ENCODE peak calls at places on chromosomes 4 and X, in seven cellular contexts. Y is GM20000; F is stimulated activated effector memory CD8-positive, alpha-beta T cell treated with anti-CD3 and anti-CD28 coated beads, Interleukin-12 subunit alpha, Interleukin-12 subunit beta, amount 100 ng/mL, for 72 hours; O is adipocyte; M is H54; X is NCI-H2171 treated with DMSO at 0.1 percent for 48 hours; A is RCC 7860. S is an unnamed sample.

GRCh38 chr4:26992657-26993361 is 132.2 kb downstream of the STIM2 start:
- DNase-seq in Y (peak), F (no peak), O (peak), M (no peak), X (no peak), A (no peak), S (no peak)

GRCh38 chr4:5045099-5045498 is 6.2 kb upstream of the STK32B start:
- DNase-seq in Y (no peak), F (no peak), O (peak), M (no peak), X (no peak), A (no peak), S (peak)

GRCh38 chr4:107658400-107659326 is 61.4 kb downstream of the PAPSS1 start:
- DNase-seq in Y (no peak), F (no peak), O (no peak), M (no peak), X (no peak), A (no peak), S (peak)

GRCh38 chr4:7956306-7957112 is 16.8 kb upstream of the AFAP1 start:
- DNase-seq in Y (no peak), F (no peak), O (peak), M (peak), X (no peak), A (peak), S (no peak)

GRCh38 chrX:74461384-74461783 is 40.1 kb downstream of the SLC16A2 start:
- DNase-seq in Y (no peak), F (no peak), O (no peak), M (no peak), X (no peak), A (no peak), S (no peak)

GRCh38 chr4:101651778-101652177 is 138.8 kb upstream of the BANK1 start:
- DNase-seq in Y (no peak), F (no peak), O (peak), M (no peak), X (peak), A (no peak), S (no peak)

GRCh38 chr4:150342945-150343344 is 239.0 kb upstream of the MAB21L2 start:
- DNase-seq in Y (no peak), F (no peak), O (no peak), M (no peak), X (no peak), A (no peak), S (no peak)

GRCh38 chr4:37453361-37454262 is 209.1 kb downstream of the NWD2 start:
- DNase-seq in Y (peak), F (no peak), O (peak), M (no peak), X (peak), A (no peak), S (no peak)

GRCh38 chrX:25066131-25066530 is 50.4 kb upstream of the ARX start:
- DNase-seq in Y (no peak), F (no peak), O (no peak), M (no peak), X (no peak), A (no peak), S (no peak)

GRCh38 chr4:153257151-153257620 is 52.9 kb downstream of the TRIM2 start:
- DNase-seq in Y (peak), F (no peak), O (peak), M (peak), X (peak), A (no peak), S (no peak)

GRCh38 chrX:151902813-151903591 is 9.7 kb upstream of the MAGEA4 start:
- DNase-seq in Y (no peak), F (no peak), O (peak), M (peak), X (no peak), A (peak), S (no peak)

GRCh38 chr4:30822911-30823529 is 102.9 kb downstream of the PCDH7 start:
- DNase-seq in Y (no peak), F (no peak), O (no peak), M (no peak), X (no peak), A (no peak), S (no peak)

GRCh38 chr4:163048447-163048846 is 118.2 kb downstream of the NAF1 start:
- DNase-seq in Y (peak), F (no peak), O (peak), M (no peak), X (no peak), A (no peak), S (no peak)

GRCh38 chr4:833156-833555 is 7.2 kb upstream of the CPLX1 start:
- DNase-seq in Y (no peak), F (no peak), O (no peak), M (no peak), X (no peak), A (no peak), S (peak)

GRCh38 chrX:56289449-56289848 is 57.3 kb downstream of the KLF8 start:
- DNase-seq in Y (no peak), F (no peak), O (no peak), M (no peak), X (no peak), A (no peak), S (no peak)